ENCODE peak calls at places on chromosome 5, in seven cellular contexts. K, T, M, F, U, Y and I are unnamed samples.
A peak's percentile ranks its signal among the peaks of the same experiment; 100 is the strongest.

GRCh38 chr5:174317261-174317894 is 271.9 kb downstream of the NSG2 start:
- DNase-seq in F (no peak), T (peak; percentile 66), Y (peak; percentile 52), M (peak; percentile 23), K (no peak), U (peak; percentile 53), I (peak; percentile 60)

GRCh38 chr5:143924311-143924710 is 112.3 kb downstream of the HMHB1 start:
- DNase-seq in M (no peak), U (peak; percentile 15), T (no peak), F (no peak), Y (no peak), K (no peak), I (no peak)

GRCh38 chr5:169668732-169669131 is 31.7 kb downstream of the DOCK2 start:
- DNase-seq in T (no peak), K (no peak), U (no peak), F (no peak), M (no peak), Y (no peak), I (peak; percentile 64)

GRCh38 chr5:81575924-81576323 is 175.0 kb downstream of the SSBP2 start:
- DNase-seq in F (no peak), M (no peak), Y (no peak), T (no peak), K (no peak), U (no peak), I (no peak)

GRCh38 chr5:120096413-120096812 is 367.7 kb upstream of the PRR16 start:
- DNase-seq in F (no peak), U (peak; percentile 64), K (no peak), M (no peak), T (no peak), Y (no peak), I (peak; percentile 23)

GRCh38 chr5:41707853-41708603 is 162.2 kb downstream of the OXCT1 start:
- DNase-seq in Y (no peak), U (peak; percentile 76), K (peak; percentile 21), M (peak; percentile 10), F (no peak), T (peak; percentile 59), I (peak; percentile 2)

GRCh38 chr5:6902597-6902996 is 189.4 kb downstream of the TENT4A start:
- DNase-seq in M (no peak), U (no peak), Y (no peak), K (no peak), F (no peak), T (no peak), I (no peak)

GRCh38 chr5:97525780-97526179 is 342.7 kb upstream of the RIOK2 start:
- DNase-seq in Y (no peak), F (no peak), T (no peak), K (no peak), M (no peak), U (no peak), I (no peak)

GRCh38 chr5:125559296-125559695 is 812.9 kb upstream of the ZNF608 start:
- DNase-seq in U (peak; percentile 99), M (no peak), K (peak; percentile 2), Y (no peak), T (no peak), F (no peak), I (peak; percentile 69)

GRCh38 chr5:54159837-54160215 is 150.5 kb downstream of the ARL15 start:
- DNase-seq in F (no peak), M (no peak), U (no peak), Y (no peak), T (no peak), K (no peak), I (no peak)

GRCh38 chr5:173451031-173451430 is 122.8 kb upstream of the STC2 start:
- DNase-seq in K (peak; percentile 60), M (peak; percentile 49), Y (peak; percentile 63), F (no peak), T (peak; percentile 61), U (peak; percentile 28), I (peak; percentile 33)

GRCh38 chr5:20497356-20497755 is 509.4 kb upstream of the CDH18 start:
- DNase-seq in K (no peak), Y (no peak), T (no peak), M (peak; percentile 68), F (no peak), U (no peak), I (peak; percentile 2)

GRCh38 chr5:134463176-134463720 is 51.6 kb upstream of the CDKN2AIPNL start:
- DNase-seq in U (no peak), T (no peak), F (no peak), M (no peak), K (no peak), Y (no peak), I (no peak)

GRCh38 chr5:176406436-176407052 is 9.8 kb downstream of the CLTB start:
- DNase-seq in K (no peak), Y (peak; percentile 6), U (no peak), T (no peak), M (no peak), F (no peak), I (no peak)

GRCh38 chr5:31407921-31408714 is 123.8 kb downstream of the DROSHA start:
- DNase-seq in U (peak; percentile 38), K (no peak), M (no peak), T (no peak), Y (no peak), F (no peak), I (no peak)

GRCh38 chr5:147509041-147509709 is 693 bp downstream of the DPYSL3 start:
- DNase-seq in T (peak; percentile 63), U (peak; percentile 16), F (no peak), M (no peak), K (no peak), Y (no peak), I (no peak)

GRCh38 chr5:114055318-114055788 is 306.5 kb upstream of the KCNN2 start:
- DNase-seq in Y (no peak), M (no peak), F (no peak), K (no peak), T (peak; percentile 73), U (peak; percentile 64), I (peak; percentile 1)

GRCh38 chr5:58022055-58022454 is 437.8 kb downstream of the PLK2 start:
- DNase-seq in F (no peak), M (no peak), K (no peak), T (no peak), Y (no peak), U (peak; percentile 16), I (peak; percentile 63)

DNA sequence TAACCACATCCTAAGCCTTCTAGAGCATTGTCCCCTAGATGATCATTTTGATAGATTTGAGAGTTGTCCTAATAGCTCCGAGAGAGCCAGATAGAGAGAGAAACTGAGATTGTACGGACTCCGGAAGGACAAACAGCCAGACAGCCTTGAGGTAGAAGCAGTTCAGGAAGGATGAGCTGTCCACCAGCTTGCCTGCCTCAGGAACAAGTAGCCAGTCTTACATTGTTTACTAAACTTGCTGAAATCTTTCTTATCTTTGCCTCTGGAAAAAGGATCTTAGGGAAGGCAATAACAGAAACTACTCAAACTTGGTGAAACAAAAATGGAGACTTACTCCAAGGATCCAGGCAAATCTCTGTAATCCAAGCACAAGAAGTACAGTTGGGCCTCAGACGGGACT is 39.0 kb upstream of the SAP30L start:
- DNase-seq in F (no peak), T (no peak), Y (no peak), U (peak; percentile 57), M (no peak), K (no peak), I (no peak)
- TF ChIP-seq POLR2A in F (no peak), T (no peak), Y (no peak), U (no peak), M (no peak), K (no peak), I (no peak)

DNA sequence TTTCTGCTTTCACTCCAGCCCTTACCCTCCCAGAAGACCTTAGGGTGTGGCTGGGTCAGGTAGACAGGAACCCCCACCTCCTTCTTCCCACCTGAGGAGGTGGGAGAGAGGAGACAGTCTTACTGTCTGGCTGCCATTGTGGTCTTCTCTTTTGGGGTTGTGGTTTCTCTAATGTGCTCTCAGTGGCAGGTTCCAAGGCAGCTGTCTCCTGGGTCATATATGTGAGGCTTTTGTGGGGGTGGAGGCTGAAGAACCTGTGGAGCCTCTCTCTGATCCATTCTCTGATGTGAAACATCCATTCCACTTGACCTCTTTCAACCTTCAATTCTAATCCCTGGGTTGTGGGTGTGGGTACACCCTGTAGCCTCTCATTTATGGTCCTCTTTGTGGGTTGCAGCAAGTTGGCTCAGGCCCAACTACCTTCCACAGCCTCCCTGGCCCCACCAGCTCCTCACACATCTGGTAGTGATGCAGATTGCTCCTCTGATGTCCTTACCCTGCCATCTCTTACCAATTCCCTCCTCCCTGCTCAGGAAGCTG is 118.4 kb downstream of the CEP120 start:
- DNase-seq in U (no peak), K (no peak), T (no peak), M (no peak), Y (no peak), F (no peak), I (no peak)
- TF ChIP-seq RAD21 in U (no peak), K (no peak), T (no peak), M (no peak), Y (no peak), F (no peak), I (no peak)

DNA sequence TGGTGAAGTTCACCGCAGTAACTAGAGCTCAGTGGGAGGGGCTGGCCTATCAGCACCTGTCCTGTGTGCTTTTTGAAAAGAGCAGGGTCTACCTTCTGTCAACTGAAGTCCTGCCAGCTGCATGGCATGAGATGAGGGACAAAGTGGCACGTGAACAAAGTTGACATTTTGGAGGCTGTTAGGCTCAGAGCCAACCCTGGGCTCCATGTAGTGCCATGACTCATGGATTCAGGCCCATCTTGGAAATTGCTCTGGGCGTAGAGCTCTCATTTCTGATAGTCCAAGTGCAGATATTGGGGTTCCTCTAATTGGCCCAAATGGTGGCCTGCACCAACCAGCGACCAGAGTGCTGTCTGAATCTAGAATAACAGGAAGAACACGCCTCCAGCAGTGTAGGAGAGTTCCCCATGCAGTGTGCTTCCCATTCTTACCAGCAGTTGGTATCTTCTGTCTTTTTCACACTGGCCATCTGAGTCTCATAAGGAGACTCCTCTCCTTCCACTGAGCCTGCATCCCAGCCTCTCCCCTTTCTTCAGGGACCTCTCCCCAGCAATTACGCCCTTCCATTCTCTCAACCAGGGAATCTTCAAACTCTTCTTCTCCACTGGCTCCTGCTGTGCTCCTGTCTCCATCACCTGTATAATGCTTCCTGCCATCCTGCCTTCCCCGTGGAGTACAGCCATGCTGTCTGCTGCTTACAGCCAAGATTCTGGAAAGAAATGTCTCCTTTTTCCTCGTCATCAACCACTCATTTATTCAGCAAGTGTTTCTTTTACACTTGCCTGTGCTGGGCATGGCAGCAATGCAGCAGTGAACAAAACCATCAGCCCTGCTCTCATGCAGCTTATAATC is 30.4 kb downstream of the IRF1 start:
- DNase-seq in F (no peak), U (no peak), M (no peak), Y (peak; percentile 47), T (no peak), K (no peak), I (no peak)
- TF ChIP-seq POLR2A in F (no peak), U (no peak), M (no peak), Y (no peak), T (no peak), K (no peak), I (no peak)

GRCh38 chr5:38672059-38672791 is 115.8 kb upstream of the LIFR start:
- DNase-seq in M (peak; percentile 64), F (no peak), U (peak; percentile 56), Y (no peak), K (no peak), T (no peak), I (peak; percentile 48)
- TF ChIP-seq RAD21 in M (no peak), F (no peak), U (no peak), Y (no peak), K (no peak), T (no peak), I (peak; percentile 11)